ENCODE peak calls at places on chromosomes 13 and 19, in four cellular contexts. L is pancreas, P is AG04449, Z is frontal cortex. B is an unnamed sample.

GRCh38 chr13:56039992-56040391 is 1100.7 kb upstream of the PRR20A start:
- DNase-seq in L (peak), Z (no peak), P (no peak), B (no peak)

GRCh38 chr19:2613507-2614295 is 88.8 kb downstream of the GNG7 start:
- DNase-seq in P (no peak), Z (no peak), L (peak), B (peak)

GRCh38 chr19:40567040-40567749 is 9.5 kb upstream of the SHKBP1 start:
- DNase-seq in Z (no peak), L (no peak), P (no peak), B (no peak)

GRCh38 chr19:9970481-9970880 is 34.2 kb upstream of the OLFM2 start:
- DNase-seq in Z (no peak), P (no peak), L (no peak), B (no peak)

GRCh38 chr13:27170521-27171243 is 929 bp downstream of the USP12 start:
- DNase-seq in L (peak), Z (peak), P (no peak), B (no peak)

GRCh38 chr13:39130298-39130697 is 92.0 kb downstream of the NHLRC3 start:
- DNase-seq in L (no peak), Z (no peak), P (no peak), B (no peak)

GRCh38 chr19:50803633-50804419 is 13.6 kb downstream of the ACP4 start:
- DNase-seq in P (no peak), L (no peak), Z (no peak), B (no peak)

GRCh38 chr13:25085125-25085742 is 10.7 kb upstream of the PABPC3 start:
- DNase-seq in P (no peak), L (no peak), Z (peak), B (peak)

GRCh38 chr13:38783992-38784875 is 97.4 kb downstream of the FREM2 start:
- DNase-seq in P (no peak), Z (no peak), L (no peak), B (peak)

GRCh38 chr13:41523396-41523795 is 66.0 kb downstream of the RGCC start:
- DNase-seq in L (no peak), Z (no peak), P (no peak), B (no peak)

GRCh38 chr19:6227941-6228325 is 51.8 kb downstream of the MLLT1 start:
- DNase-seq in P (no peak), Z (peak), L (peak), B (no peak)

GRCh38 chr19:5214371-5214770 is 126.2 kb downstream of the PTPRS start:
- DNase-seq in L (no peak), Z (no peak), P (no peak), B (no peak)

GRCh38 chr13:49220035-49220855 is at the start of gene MLNR:
- DNase-seq in Z (no peak), P (no peak), L (peak), B (no peak)

GRCh38 chr19:45539460-45539859 is 32.2 kb downstream of the VASP start:
- DNase-seq in Z (no peak), L (peak), P (no peak), B (no peak)

GRCh38 chr13:21008026-21008425 is 53.4 kb downstream of the LATS2 start:
- DNase-seq in Z (no peak), L (peak), P (no peak), B (no peak)

GRCh38 chr19:7099597-7099921 is 30.1 kb downstream of the ZNF557 start:
- DNase-seq in L (no peak), P (no peak), Z (no peak), B (no peak)

GRCh38 chr13:24764276-24764630 is 284 bp downstream of the RNF17 start:
- DNase-seq in L (no peak), Z (no peak), P (no peak), B (no peak)

GRCh38 chr19:2015611-2015950 is at the start of gene BTBD2:
- DNase-seq in L (peak), P (peak), Z (peak), B (no peak)

GRCh38 chr19:49559928-49560327 is 20.4 kb downstream of the NOSIP start:
- DNase-seq in P (no peak), L (no peak), Z (no peak), B (no peak)

GRCh38 chr19:57280913-57281425 is 684 bp downstream of the ZNF460 start:
- DNase-seq in P (no peak), L (no peak), Z (no peak), B (no peak)

GRCh38 chr19:39045506-39045905 is 13.2 kb upstream of the FBXO27 start:
- DNase-seq in P (no peak), Z (no peak), L (no peak), B (peak)

GRCh38 chr19:44603201-44603945 is 10.0 kb upstream of the IGSF23 start:
- DNase-seq in Z (no peak), L (no peak), P (peak), B (peak)

GRCh38 chr13:101053289-101053688 is 363.0 kb downstream of the NALCN start:
- DNase-seq in Z (no peak), P (no peak), L (no peak), B (no peak)

GRCh38 chr13:87671824-87672603 is 843 bp downstream of the SLITRK5 start:
- DNase-seq in Z (peak), L (peak), P (no peak), B (no peak)

GRCh38 chr19:11174336-11174735 is 18.8 kb upstream of the SPC24 start:
- DNase-seq in L (no peak), Z (no peak), P (no peak), B (no peak)

GRCh38 chr13:43514326-43514725 is 272.4 kb downstream of the ENOX1 start:
- DNase-seq in P (no peak), L (no peak), Z (no peak), B (no peak)

B was measured in kidney glomerular epithelial cell.